ENCODE peak calls at places on chromosomes 11 and 22, in five cellular contexts. N, F, H, T and S are unnamed samples.

GRCh38 chr11:20353829-20354434 is 9.6 kb upstream of the HTATIP2 start:
- DNase-seq in H (peak), F (peak), N (no peak), T (peak), S (no peak)

GRCh38 chr22:19851291-19852176 is 3.1 kb downstream of the GNB1L start:
- DNase-seq in F (no peak), T (no peak), N (no peak), H (no peak), S (no peak)

GRCh38 chr22:17818166-17818565 is 43.9 kb upstream of the BID start:
- DNase-seq in T (no peak), F (no peak), H (no peak), N (no peak), S (no peak)

GRCh38 chr11:12746593-12747097 is 72.4 kb downstream of the TEAD1 start:
- DNase-seq in H (peak), N (no peak), T (peak), F (no peak), S (no peak)

GRCh38 chr11:73233211-73233610 is 15.1 kb downstream of the P2RY2 start:
- DNase-seq in F (no peak), N (no peak), H (no peak), T (no peak), S (no peak)

GRCh38 chr11:9774591-9775392 is 110.9 kb downstream of the SWAP70 start:
- DNase-seq in N (no peak), T (no peak), F (no peak), H (peak), S (no peak)

GRCh38 chr11:125372088-125372487 is 124.0 kb downstream of the FEZ1 start:
- DNase-seq in T (no peak), H (no peak), F (no peak), N (no peak), S (no peak)

GRCh38 chr22:50151571-50152537 is 18.7 kb upstream of the PANX2 start:
- DNase-seq in T (no peak), F (no peak), N (no peak), H (no peak), S (no peak)

GRCh38 chr11:74611369-74611861 is 19.0 kb downstream of the POLD3 start:
- DNase-seq in T (no peak), F (no peak), H (peak), N (no peak), S (no peak)

GRCh38 chr11:94171693-94172440 is 43.2 kb downstream of the PANX1 start:
- DNase-seq in H (peak), T (peak), F (peak), N (no peak), S (peak)

GRCh38 chr22:25113316-25113721 is 86.3 kb upstream of the CRYBB3 start:
- DNase-seq in T (peak), H (no peak), F (no peak), N (no peak), S (no peak)

GRCh38 chr22:43867839-43868652 is 5.7 kb upstream of the SULT4A1 start:
- DNase-seq in H (peak), F (no peak), T (no peak), N (no peak), S (peak)

GRCh38 chr11:57463596-57464342 is 3.4 kb downstream of the RTN4RL2 start:
- DNase-seq in H (no peak), N (no peak), T (no peak), F (no peak), S (no peak)

GRCh38 chr11:19321351-19321750 is 80.6 kb upstream of the E2F8 start:
- DNase-seq in F (no peak), N (no peak), T (no peak), H (no peak), S (no peak)

GRCh38 chr11:16240687-16241086 is 115.7 kb downstream of the SOX6 start:
- DNase-seq in N (no peak), F (no peak), H (no peak), T (no peak), S (no peak)

GRCh38 chr11:80362578-80362977 is 921.7 kb upstream of the TENM4 start:
- DNase-seq in T (no peak), H (no peak), F (no peak), N (no peak), S (no peak)

GRCh38 chr11:102047305-102047924 is at the start of gene CFAP300:
- DNase-seq in T (peak), H (peak), N (no peak), F (peak), S (peak)

GRCh38 chr11:5384335-5384734 is 723 bp downstream of the OR51M1 start:
- DNase-seq in T (no peak), N (no peak), H (no peak), F (no peak), S (no peak)

GRCh38 chr11:16873289-16873688 is 134.8 kb downstream of the C11orf58 start:
- DNase-seq in F (no peak), T (no peak), N (no peak), H (peak), S (no peak)

GRCh38 chr11:70743941-70744351 is 345.6 kb downstream of the CTTN start:
- DNase-seq in N (no peak), F (no peak), H (no peak), T (no peak), S (no peak)

GRCh38 chr11:88421530-88421929 is 84.0 kb upstream of the CTSC start:
- DNase-seq in F (peak), H (peak), T (no peak), N (no peak), S (no peak)

GRCh38 chr22:41315586-41315985 is 14.3 kb downstream of the ZC3H7B start:
- DNase-seq in F (no peak), T (no peak), N (no peak), H (no peak), S (no peak)

GRCh38 chr22:46465348-46465725 is 72.1 kb downstream of the CELSR1 start:
- DNase-seq in F (no peak), T (no peak), H (no peak), N (no peak), S (no peak)

GRCh38 chr11:14150878-14151277 is 188.4 kb downstream of the SPON1 start:
- DNase-seq in F (no peak), H (no peak), N (no peak), T (no peak), S (no peak)

GRCh38 chr11:13288375-13289029 is 10.9 kb downstream of the BMAL1 start:
- DNase-seq in N (no peak), T (no peak), F (no peak), H (peak), S (no peak)

GRCh38 chr11:117314840-117315239 is 1.2 kb downstream of the BACE1 start:
- DNase-seq in F (no peak), N (no peak), H (no peak), T (no peak), S (no peak)

GRCh38 chr11:111445586-111445985 is 66.5 kb upstream of the POU2AF1 start:
- DNase-seq in N (no peak), H (no peak), T (no peak), F (no peak), S (no peak)

GRCh38 chr11:65952052-65952521 is 6.8 kb downstream of the TSGA10IP start:
- DNase-seq in H (no peak), N (no peak), F (no peak), T (no peak), S (no peak)

GRCh38 chr11:21625982-21626381 is 566.9 kb upstream of the ANO5 start:
- DNase-seq in N (no peak), F (no peak), T (no peak), H (no peak), S (no peak)

GRCh38 chr11:70048279-70049024 is 29.7 kb upstream of the ANO1 start:
- DNase-seq in N (no peak), H (no peak), F (no peak), T (no peak), S (no peak)

GRCh38 chr11:111983187-111983986 is 41.8 kb upstream of the DLAT start:
- DNase-seq in N (no peak), H (no peak), T (peak), F (no peak), S (peak)

GRCh38 chr11:74672956-74673895 is 58.0 kb downstream of the CHRDL2 start:
- DNase-seq in H (peak), N (no peak), T (peak), F (no peak), S (peak)

GRCh38 chr11:3169235-3169951 is 4.3 kb upstream of the OSBPL5 start:
- DNase-seq in F (no peak), H (peak), T (peak), N (no peak), S (peak)

GRCh38 chr11:47329431-47329993 is 23.0 kb downstream of the MYBPC3 start:
- DNase-seq in T (no peak), F (no peak), H (no peak), N (no peak), S (no peak)

GRCh38 chr11:9153651-9154050 is 62.3 kb upstream of the SCUBE2 start:
- DNase-seq in T (no peak), H (no peak), F (no peak), N (no peak), S (no peak)

GRCh38 chr22:38494498-38494897 is 11.6 kb downstream of the DDX17 start:
- DNase-seq in H (peak), T (no peak), F (peak), N (no peak), S (no peak)